ENCODE peak calls at places on chromosomes 5 and 9, in seven cellular contexts. F is MM.1S, Q is GM23338, O is uterus, Z is AG09309, K is endothelial cell of umbilical vein, M is mammary epithelial cell. D is an unnamed sample.

GRCh38 chr5:180806351-180807011 is 3.9 kb upstream of the MGAT1 start:
- DNase-seq in F (peak), Q (no peak), O (no peak), Z (no peak), K (no peak), M (no peak), D (no peak)

GRCh38 chr9:127895811-127896210 is 3.6 kb downstream of the ST6GALNAC6 start:
- DNase-seq in F (no peak), Q (no peak), O (no peak), Z (no peak), K (no peak), M (no peak), D (no peak)

GRCh38 chr9:88087906-88088305 is 50.4 kb downstream of the SPATA31C2 start:
- DNase-seq in F (no peak), Q (no peak), O (no peak), Z (no peak), K (no peak), M (no peak), D (no peak)

GRCh38 chr5:72185717-72186388 is 78.6 kb downstream of the MAP1B start:
- DNase-seq in F (no peak), Q (no peak), O (no peak), Z (no peak), K (no peak), M (no peak), D (no peak)

GRCh38 chr5:14405706-14406553 is 175.7 kb upstream of the OTULINL start:
- DNase-seq in F (no peak), Q (no peak), O (no peak), Z (no peak), K (no peak), M (no peak), D (no peak)

GRCh38 chr9:36092509-36093215 is 43.9 kb upstream of the GLIPR2 start:
- DNase-seq in F (peak), Q (peak), O (no peak), Z (no peak), K (no peak), M (no peak), D (no peak)

GRCh38 chr5:80246995-80247729 is 8.7 kb downstream of the SERINC5 start:
- DNase-seq in F (peak), Q (peak), O (peak), Z (peak), K (peak), M (peak), D (peak)

GRCh38 chr5:83516962-83517750 is 45.6 kb downstream of the VCAN start:
- DNase-seq in F (no peak), Q (no peak), O (no peak), Z (no peak), K (no peak), M (no peak), D (no peak)

GRCh38 chr9:21813575-21814473 is 11.4 kb downstream of the MTAP start:
- DNase-seq in F (peak), Q (peak), O (peak), Z (peak), K (peak), M (peak), D (peak)

GRCh38 chr9:115531410-115532130 is 413.6 kb upstream of the TNC start:
- DNase-seq in F (no peak), Q (no peak), O (no peak), Z (peak), K (no peak), M (peak), D (no peak)

DNA sequence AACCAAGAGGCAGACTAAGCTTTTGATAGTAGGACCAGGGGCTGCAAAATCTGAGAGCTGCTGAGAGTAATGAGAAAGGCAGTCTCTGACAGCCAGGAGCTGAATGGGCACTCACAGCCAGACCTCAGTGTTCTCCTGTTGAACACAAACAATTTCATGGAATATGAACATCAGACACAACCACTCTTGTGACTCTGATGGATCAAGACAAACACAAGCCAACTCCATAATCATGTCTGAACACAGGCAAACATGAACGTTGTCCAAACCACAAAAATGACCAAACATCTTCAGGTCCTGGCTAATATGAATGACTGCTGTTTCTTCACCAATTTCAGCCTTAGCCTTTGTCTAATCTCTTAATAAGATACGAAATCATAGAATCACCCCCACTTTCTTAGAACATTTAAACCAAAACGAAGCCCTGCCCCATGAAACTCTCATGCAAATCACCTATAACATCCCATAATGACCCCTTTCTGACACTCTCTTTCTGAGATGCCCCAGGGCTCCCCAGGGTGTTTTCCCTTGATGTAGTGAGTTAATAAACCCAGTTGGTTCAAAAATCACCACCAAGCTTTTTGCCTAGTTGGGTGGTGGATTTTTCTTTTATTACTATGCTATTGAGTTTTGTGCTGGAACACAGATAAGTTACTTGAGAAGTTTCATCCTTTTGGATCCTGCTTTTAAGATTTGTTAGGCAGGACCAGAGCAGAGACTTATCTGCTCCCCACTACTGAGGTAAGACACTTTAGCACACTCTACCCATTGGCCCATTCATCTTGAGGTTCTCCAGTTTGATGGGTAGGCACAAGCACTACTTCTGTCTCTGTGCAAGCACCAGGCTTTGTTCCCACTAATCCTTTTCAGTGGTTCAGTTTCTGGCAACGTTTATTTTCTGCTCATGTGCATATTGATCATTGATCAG is 5.9 kb upstream of the ERAP2 start:
- DNase-seq in F (peak), Q (no peak), O (no peak), Z (no peak), K (no peak), M (peak), D (no peak)
- H3K4me3 ChIP-seq in F (no peak), Q (no peak), O (no peak), Z (no peak), K (no peak), M (no peak), D (no peak)

DNA sequence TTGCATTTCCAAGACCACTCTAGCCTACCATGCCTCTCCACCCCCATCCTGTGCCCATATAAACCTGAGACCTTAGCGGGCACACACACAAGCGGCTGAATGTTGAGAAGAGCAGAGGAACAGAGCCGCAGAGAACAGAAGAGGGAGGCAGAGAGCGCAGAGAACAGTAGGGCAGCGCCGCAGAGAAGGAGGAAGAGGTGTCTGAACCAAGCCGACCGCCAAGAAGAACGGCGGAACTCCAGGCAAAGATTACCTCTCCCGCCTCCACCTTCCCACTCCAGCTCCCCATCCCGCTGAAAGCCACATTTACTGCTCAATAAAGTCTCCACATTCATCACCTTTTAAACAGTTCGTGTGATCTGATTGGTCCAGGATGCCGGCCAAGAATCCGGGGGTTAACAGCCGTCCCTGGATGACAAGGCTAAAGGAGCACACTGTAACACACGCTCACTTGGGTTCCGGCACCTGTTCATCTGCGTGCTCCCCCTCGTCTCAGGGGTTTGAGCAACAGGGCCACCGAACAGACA is 33.2 kb downstream of the GRIN3A start:
- DNase-seq in F (no peak), Q (peak), O (no peak), Z (no peak), K (no peak), M (peak), D (peak)
- TF ChIP-seq CTCF in F (no peak), Q (peak), O (no peak), Z (no peak), K (no peak), M (peak), D (peak)

GRCh38 chr5:96703985-96704384 is 41.8 kb downstream of the CAST start:
- DNase-seq in F (no peak), Q (no peak), O (no peak), Z (no peak), K (no peak), M (no peak), D (no peak)
- H3K4me3 ChIP-seq in F (peak), Q (peak), O (peak), Z (peak), K (peak), M (peak), D (peak)

DNA sequence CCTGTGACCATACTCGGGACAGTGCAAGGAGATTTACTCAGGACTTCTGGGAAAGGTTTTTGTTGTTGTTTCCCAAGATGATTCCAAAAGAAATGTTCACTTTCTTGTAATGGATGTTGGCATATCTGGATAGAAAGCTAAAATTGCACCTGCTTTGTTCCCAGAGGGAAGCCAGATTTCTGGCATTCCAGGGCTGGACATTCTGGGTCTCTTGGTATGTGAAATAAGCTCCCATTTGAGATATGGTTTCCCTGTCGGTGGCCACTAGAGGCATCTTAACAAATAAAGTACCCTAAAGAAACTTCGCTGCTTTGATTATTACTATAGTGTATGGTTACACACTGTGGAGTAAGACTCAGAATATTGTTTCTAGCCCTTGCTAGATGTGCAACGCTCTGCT is 737.3 kb downstream of the BRINP1 start:
- DNase-seq in F (no peak), Q (peak), O (no peak), Z (no peak), K (no peak), M (no peak), D (no peak)
- TF ChIP-seq CTCF in F (no peak), Q (no peak), O (no peak), Z (no peak), K (no peak), M (no peak), D (peak)

DNA sequence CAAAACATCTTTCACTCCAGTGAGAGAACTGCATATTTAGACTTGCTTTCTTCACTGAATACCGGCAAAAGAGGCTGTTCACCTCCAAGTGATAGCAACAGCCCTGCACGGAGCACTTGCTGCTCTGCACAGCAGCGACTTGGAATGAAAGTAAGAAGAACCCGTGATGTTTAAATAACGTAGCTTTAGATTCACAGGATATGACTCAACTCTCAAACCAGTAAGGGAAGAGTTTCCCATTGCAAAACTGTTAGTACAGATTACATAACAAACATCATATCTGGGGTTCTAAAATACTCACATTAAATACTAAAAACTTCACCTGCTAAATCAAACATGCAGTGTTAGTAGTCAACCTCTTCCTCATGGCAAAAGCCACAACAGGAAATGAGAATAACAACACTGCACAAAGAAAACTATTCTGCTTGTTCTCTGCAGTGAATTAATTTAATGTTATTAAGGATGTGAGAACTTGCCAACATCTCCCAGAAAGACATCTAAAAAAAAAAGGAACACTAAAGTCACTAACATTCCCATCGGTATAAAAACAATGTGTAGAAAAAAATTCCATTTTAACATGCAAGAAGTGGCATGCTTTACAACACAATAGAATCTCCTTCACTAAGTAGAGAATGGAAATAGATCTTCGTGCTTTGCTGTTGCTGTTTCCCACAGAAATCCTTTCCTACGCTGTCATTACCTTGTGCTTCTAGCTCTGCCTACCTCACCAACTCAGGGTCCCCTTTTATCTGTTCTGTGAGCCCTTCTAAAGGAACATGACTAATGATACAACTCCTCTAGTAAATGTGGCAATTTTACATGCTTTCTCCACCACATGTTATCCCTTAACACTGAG is 203.2 kb downstream of the MCTP1 start:
- DNase-seq in F (peak), Q (peak), O (peak), Z (peak), K (peak), M (peak), D (peak)
- H3K4me3 ChIP-seq in F (peak), Q (peak), O (peak), Z (no peak), K (peak), M (peak), D (peak)

GRCh38 chr9:71812385-71812784 is 44.1 kb upstream of the CEMIP2 start:
- DNase-seq in F (no peak), Q (no peak), O (no peak), Z (peak), K (no peak), M (no peak), D (no peak)
- TF ChIP-seq CTCF in F (no peak), Q (peak), O (no peak), Z (peak), K (no peak), M (no peak), D (no peak)

GRCh38 chr5:61816585-61817450 is 484.8 kb downstream of the ZSWIM6 start:
- DNase-seq in F (no peak), Q (no peak), O (no peak), Z (no peak), K (no peak), M (no peak), D (no peak)

GRCh38 chr5:61815343-61815742 is 483.3 kb downstream of the ZSWIM6 start:
- DNase-seq in F (no peak), Q (no peak), O (no peak), Z (no peak), K (no peak), M (no peak), D (no peak)

GRCh38 chr5:61817472-61818326 is 485.6 kb downstream of the ZSWIM6 start:
- DNase-seq in F (no peak), Q (peak), O (no peak), Z (peak), K (peak), M (peak), D (peak)

GRCh38 chr5:61813361-61813760 is 481.3 kb downstream of the ZSWIM6 start:
- DNase-seq in F (no peak), Q (no peak), O (no peak), Z (no peak), K (no peak), M (peak), D (no peak)

DNA sequence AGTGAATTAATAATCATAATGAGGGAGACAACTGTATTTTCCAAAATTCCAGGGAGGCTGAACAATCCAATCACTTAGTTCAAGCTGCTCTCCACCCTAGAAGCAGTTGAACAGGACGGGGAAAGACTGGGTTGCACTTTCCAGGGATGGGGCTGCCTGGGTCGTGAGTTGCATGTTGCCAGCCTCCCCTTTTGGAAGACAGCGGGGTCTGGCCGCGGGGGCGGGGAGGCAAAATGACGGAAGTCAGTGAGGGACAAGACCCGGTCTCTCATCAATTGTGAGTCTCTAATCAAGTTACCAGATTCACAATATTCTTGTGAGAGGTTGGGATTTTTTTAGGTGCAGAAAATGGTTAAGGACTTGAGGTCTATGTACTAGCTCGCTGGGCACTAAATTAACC is 484.1 kb downstream of the ZSWIM6 start:
- DNase-seq in F (no peak), Q (no peak), O (no peak), Z (no peak), K (no peak), M (no peak), D (no peak)
- H3K4me3 ChIP-seq in F (no peak), Q (no peak), O (no peak), Z (no peak), K (no peak), M (no peak), D (no peak)

D was measured in retinal pigment epithelial cell.